ENCODE peak calls at places on chromosomes 4 and X, in eight cellular contexts. One of them, this sample, is unnamed.

GRCh38 chr4:94711635-94712034 is 46.1 kb upstream of the BMPR1B start:
- DNase-seq in lung: no peak
- DNase-seq in PC-3: no peak
- DNase-seq in WERI-Rb-1: no peak
- DNase-seq in fibroblast of pulmonary artery: no peak
- DNase-seq in AG10803: peak
- DNase-seq in lower lobe of right lung: no peak
- DNase-seq in body of pancreas: no peak
- DNase-seq in this sample: no peak

GRCh38 chr4:1097553-1097952 is 15.8 kb downstream of the RNF212 start:
- DNase-seq in lung: no peak
- DNase-seq in PC-3: no peak
- DNase-seq in WERI-Rb-1: no peak
- DNase-seq in fibroblast of pulmonary artery: no peak
- DNase-seq in AG10803: no peak
- DNase-seq in lower lobe of right lung: no peak
- DNase-seq in body of pancreas: no peak
- DNase-seq in this sample: no peak

GRCh38 chr4:16897351-16897750 is 1.1 kb downstream of the LDB2 start:
- DNase-seq in lung: no peak
- DNase-seq in PC-3: no peak
- DNase-seq in WERI-Rb-1: no peak
- DNase-seq in fibroblast of pulmonary artery: peak
- DNase-seq in AG10803: no peak
- DNase-seq in lower lobe of right lung: no peak
- DNase-seq in body of pancreas: no peak
- DNase-seq in this sample: no peak

GRCh38 chrX:140701480-140701879 is 8.1 kb upstream of the LINC00632 start:
- DNase-seq in lung: no peak
- DNase-seq in PC-3: peak
- DNase-seq in WERI-Rb-1: no peak
- DNase-seq in fibroblast of pulmonary artery: peak
- DNase-seq in AG10803: peak
- DNase-seq in lower lobe of right lung: no peak
- DNase-seq in body of pancreas: no peak
- DNase-seq in this sample: peak

GRCh38 chr4:139934336-139934735 is 219.6 kb downstream of the MAML3 start:
- DNase-seq in lung: no peak
- DNase-seq in PC-3: no peak
- DNase-seq in WERI-Rb-1: peak
- DNase-seq in fibroblast of pulmonary artery: no peak
- DNase-seq in AG10803: peak
- DNase-seq in lower lobe of right lung: no peak
- DNase-seq in body of pancreas: no peak
- DNase-seq in this sample: peak

GRCh38 chr4:27024807-27025206 is 164.2 kb downstream of the STIM2 start:
- DNase-seq in lung: no peak
- DNase-seq in PC-3: no peak
- DNase-seq in WERI-Rb-1: no peak
- DNase-seq in fibroblast of pulmonary artery: peak
- DNase-seq in AG10803: no peak
- DNase-seq in lower lobe of right lung: no peak
- DNase-seq in body of pancreas: no peak
- DNase-seq in this sample: no peak

GRCh38 chr4:140653718-140654515 is 85.2 kb upstream of the UCP1 start:
- DNase-seq in lung: no peak
- DNase-seq in PC-3: no peak
- DNase-seq in WERI-Rb-1: no peak
- DNase-seq in fibroblast of pulmonary artery: peak
- DNase-seq in AG10803: peak
- DNase-seq in lower lobe of right lung: no peak
- DNase-seq in body of pancreas: no peak
- DNase-seq in this sample: no peak

GRCh38 chr4:29762151-29762550 is 958.0 kb upstream of the PCDH7 start:
- DNase-seq in lung: no peak
- DNase-seq in PC-3: no peak
- DNase-seq in WERI-Rb-1: no peak
- DNase-seq in fibroblast of pulmonary artery: no peak
- DNase-seq in AG10803: no peak
- DNase-seq in lower lobe of right lung: no peak
- DNase-seq in body of pancreas: no peak
- DNase-seq in this sample: no peak

DNA sequence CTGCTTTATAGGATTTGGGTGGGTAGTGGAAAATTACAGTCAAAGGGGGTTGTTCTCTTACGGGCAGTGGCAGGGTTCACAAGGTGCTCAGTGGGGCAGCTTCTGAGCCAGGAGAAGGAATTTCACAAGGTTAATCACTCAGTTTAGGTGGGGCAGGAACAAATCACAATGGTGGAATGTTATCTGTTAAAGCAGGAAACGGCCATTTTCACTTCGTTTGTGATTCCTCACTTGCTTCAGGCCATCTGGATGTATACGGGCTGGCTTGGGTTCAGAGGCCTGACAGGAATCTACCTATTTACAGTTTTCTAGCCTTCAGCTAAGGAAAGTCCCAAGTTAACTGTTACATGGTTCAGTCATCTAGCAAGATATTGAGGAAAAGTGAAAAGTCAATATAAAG is 1003.5 kb downstream of the STPG2 start:
- DNase-seq in lung: no peak
- DNase-seq in PC-3: peak
- DNase-seq in WERI-Rb-1: no peak
- DNase-seq in fibroblast of pulmonary artery: no peak
- DNase-seq in AG10803: no peak
- DNase-seq in lower lobe of right lung: no peak
- DNase-seq in body of pancreas: no peak
- DNase-seq in this sample: peak
- H3K4me3 ChIP-seq in lung: no peak
- H3K4me3 ChIP-seq in PC-3: no peak
- H3K4me3 ChIP-seq in WERI-Rb-1: no peak
- H3K4me3 ChIP-seq in fibroblast of pulmonary artery: no peak
- H3K4me3 ChIP-seq in AG10803: no peak
- H3K4me3 ChIP-seq in lower lobe of right lung: no peak
- H3K4me3 ChIP-seq in body of pancreas: no peak
- H3K4me3 ChIP-seq in this sample: no peak

GRCh38 chr4:42293967-42294822 is 103.1 kb upstream of the SHISA3 start:
- DNase-seq in lung: no peak
- DNase-seq in PC-3: no peak
- DNase-seq in WERI-Rb-1: no peak
- DNase-seq in fibroblast of pulmonary artery: no peak
- DNase-seq in AG10803: no peak
- DNase-seq in lower lobe of right lung: no peak
- DNase-seq in body of pancreas: no peak
- DNase-seq in this sample: no peak

DNA sequence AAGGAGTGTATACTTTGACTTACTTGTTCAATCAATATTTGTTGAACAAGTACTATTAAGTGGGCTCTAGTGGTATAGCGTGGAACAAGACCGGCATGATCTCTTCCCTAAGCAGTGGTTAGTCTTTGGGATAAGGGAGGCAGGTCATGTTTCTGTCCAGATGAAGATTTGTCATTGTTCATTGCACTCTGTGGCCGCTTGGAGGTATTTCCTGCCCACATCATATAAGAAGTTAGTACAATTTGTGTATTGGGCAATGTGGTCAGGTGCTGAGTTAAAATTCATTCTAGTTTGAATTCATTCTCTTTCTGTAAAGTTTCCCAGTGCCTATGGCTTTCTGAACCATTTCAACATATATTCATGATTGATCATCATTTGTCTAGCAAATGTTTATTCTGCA is 101.1 kb upstream of the SHISA3 start:
- DNase-seq in lung: no peak
- DNase-seq in PC-3: peak
- DNase-seq in WERI-Rb-1: no peak
- DNase-seq in fibroblast of pulmonary artery: peak
- DNase-seq in AG10803: no peak
- DNase-seq in lower lobe of right lung: no peak
- DNase-seq in body of pancreas: no peak
- DNase-seq in this sample: no peak
- TF ChIP-seq CTCF in lung: no peak
- TF ChIP-seq CTCF in PC-3: peak
- TF ChIP-seq CTCF in WERI-Rb-1: no peak
- TF ChIP-seq CTCF in fibroblast of pulmonary artery: peak
- TF ChIP-seq CTCF in AG10803: no peak
- TF ChIP-seq CTCF in lower lobe of right lung: no peak
- TF ChIP-seq CTCF in body of pancreas: no peak
- TF ChIP-seq CTCF in this sample: no peak

DNA sequence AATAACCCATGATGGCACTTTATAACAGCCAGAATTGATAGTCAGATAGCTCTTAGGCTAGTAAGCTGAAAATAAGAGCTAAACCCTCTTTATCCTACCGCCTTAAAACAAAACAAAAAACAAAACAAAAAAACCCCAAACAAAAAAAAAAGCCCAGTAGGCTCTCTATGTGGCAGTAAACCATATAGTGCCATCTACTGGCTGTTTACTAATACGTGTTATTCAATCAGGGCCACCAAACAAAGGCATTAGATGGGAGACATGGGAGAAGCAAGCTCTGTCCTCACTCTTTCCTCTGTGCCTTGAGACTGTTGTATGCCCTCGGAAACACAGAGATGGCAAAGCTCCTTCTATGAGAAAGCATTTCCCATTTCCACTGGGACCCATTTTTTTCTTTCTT is 148.8 kb upstream of the MID1 start:
- DNase-seq in lung: no peak
- DNase-seq in PC-3: peak
- DNase-seq in WERI-Rb-1: no peak
- DNase-seq in fibroblast of pulmonary artery: peak
- DNase-seq in AG10803: peak
- DNase-seq in lower lobe of right lung: no peak
- DNase-seq in body of pancreas: no peak
- DNase-seq in this sample: peak
- H3K4me3 ChIP-seq in lung: no peak
- H3K4me3 ChIP-seq in PC-3: no peak
- H3K4me3 ChIP-seq in WERI-Rb-1: no peak
- H3K4me3 ChIP-seq in fibroblast of pulmonary artery: no peak
- H3K4me3 ChIP-seq in AG10803: no peak
- H3K4me3 ChIP-seq in lower lobe of right lung: no peak
- H3K4me3 ChIP-seq in body of pancreas: no peak
- H3K4me3 ChIP-seq in this sample: no peak

DNA sequence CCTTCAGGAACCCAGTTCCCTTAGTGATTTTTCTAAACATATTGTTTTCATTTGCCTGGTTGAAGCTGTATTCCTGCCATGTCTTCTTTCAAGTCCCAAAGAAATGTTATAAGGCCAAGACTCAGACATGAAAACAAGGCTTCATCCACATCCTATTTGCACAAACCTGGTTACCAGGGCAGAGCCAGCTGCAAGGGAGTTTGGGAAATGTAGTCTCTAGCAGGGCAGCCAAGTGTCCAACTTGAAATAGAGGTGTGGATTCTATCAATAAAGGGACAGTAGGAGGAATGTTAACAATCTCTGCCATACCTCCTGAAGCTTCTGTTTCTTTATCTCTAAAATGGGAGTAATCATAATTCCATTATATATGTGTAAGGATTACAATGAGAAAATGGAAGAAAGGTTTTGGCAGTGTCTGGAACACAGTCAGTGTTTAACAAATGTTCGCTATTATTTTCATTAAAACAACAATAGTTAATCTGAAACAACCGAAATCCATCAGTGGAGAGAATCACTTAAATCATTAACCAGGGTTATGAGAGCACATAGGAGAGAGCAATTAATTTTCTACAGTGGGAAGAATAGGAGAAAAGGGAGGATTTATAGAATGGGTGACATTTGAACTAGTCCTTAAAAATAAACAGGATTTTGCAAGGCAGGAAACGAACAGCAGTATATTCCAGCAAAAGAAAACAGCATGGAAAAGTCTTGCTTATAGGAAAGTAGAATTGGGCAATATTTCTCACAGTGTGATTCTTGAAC is 56.4 kb downstream of the INTS12 start:
- DNase-seq in lung: no peak
- DNase-seq in PC-3: no peak
- DNase-seq in WERI-Rb-1: no peak
- DNase-seq in fibroblast of pulmonary artery: no peak
- DNase-seq in AG10803: no peak
- DNase-seq in lower lobe of right lung: no peak
- DNase-seq in body of pancreas: no peak
- DNase-seq in this sample: no peak
- TF ChIP-seq CTCF in lung: no peak
- TF ChIP-seq CTCF in PC-3: no peak
- TF ChIP-seq CTCF in WERI-Rb-1: no peak
- TF ChIP-seq CTCF in fibroblast of pulmonary artery: no peak
- TF ChIP-seq CTCF in AG10803: no peak
- TF ChIP-seq CTCF in lower lobe of right lung: no peak
- TF ChIP-seq CTCF in body of pancreas: no peak
- TF ChIP-seq CTCF in this sample: no peak

DNA sequence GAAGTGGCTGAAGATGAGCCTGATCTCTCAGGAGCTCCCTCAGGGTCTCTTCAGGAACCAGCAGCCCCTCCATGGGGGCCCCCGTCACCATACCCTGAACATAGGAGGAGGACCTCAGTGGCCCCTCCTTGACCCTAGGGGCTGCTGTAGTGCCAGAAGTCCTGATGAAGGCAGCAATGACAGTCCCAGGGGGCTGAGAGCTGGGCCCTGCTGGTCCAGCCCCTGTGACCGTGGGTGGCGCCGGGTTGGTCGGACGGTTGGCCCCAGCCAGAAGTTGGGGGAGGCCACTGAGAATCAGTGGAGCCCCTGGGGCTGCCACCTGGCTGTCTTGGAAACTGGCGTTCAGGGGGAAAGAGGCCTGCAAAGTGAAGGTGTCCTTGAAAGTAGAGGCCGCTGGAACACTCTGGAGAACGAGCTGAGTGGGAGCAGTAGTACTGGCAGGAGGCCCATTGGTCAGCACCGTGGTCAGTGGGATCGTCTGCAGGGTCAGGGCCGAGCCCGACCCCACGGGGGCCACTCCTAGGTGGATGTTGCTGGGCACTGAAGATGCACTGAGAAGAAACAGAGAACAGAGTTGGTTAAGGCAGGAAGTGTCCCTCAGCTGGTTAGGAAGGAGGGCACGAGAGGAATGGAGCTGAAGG is 43.2 kb downstream of the ELF4 start:
- DNase-seq in lung: no peak
- DNase-seq in PC-3: no peak
- DNase-seq in WERI-Rb-1: no peak
- DNase-seq in fibroblast of pulmonary artery: no peak
- DNase-seq in AG10803: no peak
- DNase-seq in lower lobe of right lung: no peak
- DNase-seq in body of pancreas: no peak
- DNase-seq in this sample: no peak
- H3K4me3 ChIP-seq in lung: no peak
- H3K4me3 ChIP-seq in PC-3: no peak
- H3K4me3 ChIP-seq in WERI-Rb-1: no peak
- H3K4me3 ChIP-seq in fibroblast of pulmonary artery: no peak
- H3K4me3 ChIP-seq in AG10803: no peak
- H3K4me3 ChIP-seq in lower lobe of right lung: no peak
- H3K4me3 ChIP-seq in body of pancreas: no peak
- H3K4me3 ChIP-seq in this sample: no peak

DNA sequence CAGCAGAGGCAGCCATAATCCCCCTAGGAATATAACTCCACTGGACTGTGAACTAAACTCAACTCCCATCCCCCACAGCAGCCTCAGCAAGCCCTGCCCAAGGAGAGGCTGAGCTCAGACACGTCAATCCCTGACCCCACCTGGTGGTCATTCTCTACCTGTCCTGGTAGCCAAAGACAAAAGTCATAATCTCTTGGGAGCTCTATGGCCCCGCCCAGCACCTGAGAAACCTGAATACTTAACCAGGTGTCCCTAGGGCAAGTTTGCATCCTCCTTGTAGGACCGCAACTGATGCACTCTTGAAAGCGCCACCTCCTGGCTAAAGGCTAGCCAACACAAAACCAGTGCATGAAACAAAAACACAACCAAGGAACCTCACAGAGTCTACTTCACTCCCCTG is 18.4 kb downstream of the CT47B1 start:
- DNase-seq in lung: no peak
- DNase-seq in PC-3: peak
- DNase-seq in WERI-Rb-1: peak
- DNase-seq in fibroblast of pulmonary artery: peak
- DNase-seq in AG10803: no peak
- DNase-seq in lower lobe of right lung: no peak
- DNase-seq in body of pancreas: no peak
- DNase-seq in this sample: peak
- TF ChIP-seq CTCF in lung: no peak
- TF ChIP-seq CTCF in PC-3: peak
- TF ChIP-seq CTCF in WERI-Rb-1: peak
- TF ChIP-seq CTCF in fibroblast of pulmonary artery: peak
- TF ChIP-seq CTCF in AG10803: no peak
- TF ChIP-seq CTCF in lower lobe of right lung: no peak
- TF ChIP-seq CTCF in body of pancreas: no peak
- TF ChIP-seq CTCF in this sample: no peak